ENCODE peak calls at places on chromosome X, in eight cellular contexts. O is WTC11, J is tibial nerve, I is brain microvascular endothelial cell, F is suprapubic skin, H is lower lobe of right lung, T is AG10803, N is tibial artery. B is an unnamed sample.
A peak's percentile ranks its signal among the peaks of the same experiment; 100 is the strongest.

GRCh38 chrX:57282568-57282967 is 3.9 kb upstream of the FAAH2 start:
- DNase-seq in N (no peak), H (no peak), O (no peak), I (no peak), F (no peak), J (no peak), T (no peak), B (no peak)

GRCh38 chrX:12497832-12498591 is 293.2 kb upstream of the PRPS2 start:
- DNase-seq in I (no peak), O (peak; percentile 60), J (no peak), F (no peak), N (no peak), H (no peak), T (no peak), B (no peak)

GRCh38 chrX:11558972-11559371 is 106.7 kb downstream of the ARHGAP6 start:
- DNase-seq in I (no peak), T (no peak), F (no peak), N (no peak), H (peak; percentile 41), O (peak; percentile 39), J (no peak), B (no peak)

GRCh38 chrX:155637714-155638113 is 25.0 kb upstream of the TMLHE start:
- DNase-seq in O (no peak), F (no peak), I (no peak), J (no peak), H (no peak), N (no peak), T (no peak), B (no peak)

GRCh38 chrX:18573556-18573955 is 98.4 kb downstream of the RS1 start:
- DNase-seq in H (no peak), I (no peak), J (no peak), N (no peak), T (no peak), F (no peak), O (no peak), B (no peak)

GRCh38 chrX:31126205-31126604 is 54.4 kb upstream of the FTHL17 start:
- DNase-seq in I (peak; percentile 70), N (no peak), O (no peak), J (no peak), F (no peak), T (peak; percentile 75), H (no peak), B (no peak)

GRCh38 chrX:12955882-12956703 is 18.8 kb upstream of the TMSB4X start:
- DNase-seq in J (peak; percentile 47), N (peak; percentile 47), F (no peak), I (peak; percentile 73), T (peak; percentile 82), H (peak; percentile 79), O (no peak), B (no peak)

GRCh38 chrX:121876316-121876715 is 828.9 kb downstream of the GLUD2 start:
- DNase-seq in T (peak; percentile 82), N (no peak), F (no peak), I (no peak), J (no peak), H (no peak), O (no peak), B (no peak)

GRCh38 chrX:95893632-95894031 is 791.0 kb upstream of the DIAPH2 start:
- DNase-seq in I (peak; percentile 3), H (no peak), F (no peak), J (peak; percentile 10), N (peak; percentile 24), T (peak; percentile 2), O (no peak), B (no peak)

GRCh38 chrX:45602151-45602550 is 401.5 kb upstream of the DIPK2B start:
- DNase-seq in O (no peak), T (peak; percentile 87), I (no peak), H (no peak), J (no peak), F (no peak), N (no peak), B (no peak)

GRCh38 chrX:112837531-112837930 is 3.1 kb downstream of the AMOT start:
- DNase-seq in N (no peak), F (no peak), I (no peak), J (no peak), T (no peak), H (no peak), O (no peak), B (no peak)

GRCh38 chrX:65587616-65588526 is 53.3 kb upstream of the LAS1L start:
- DNase-seq in O (no peak), F (peak; percentile 82), T (peak; percentile 66), I (peak; percentile 30), J (peak; percentile 78), N (peak; percentile 81), H (peak; percentile 75), B (no peak)

GRCh38 chrX:149825424-149825823 is 43.7 kb downstream of the MAGEA9 start:
- DNase-seq in N (no peak), H (no peak), I (peak; percentile 22), F (no peak), T (no peak), O (peak; percentile 63), J (no peak), B (no peak)

GRCh38 chrX:115467961-115468360 is 93.0 kb upstream of the PLS3 start:
- DNase-seq in J (no peak), T (no peak), H (no peak), N (no peak), O (no peak), F (no peak), I (no peak), B (no peak)

GRCh38 chrX:29687687-29688086 is 527.7 kb upstream of the MAGEB2 start:
- DNase-seq in I (peak; percentile 51), J (no peak), N (no peak), O (no peak), F (no peak), H (no peak), T (peak; percentile 21), B (no peak)

GRCh38 chrX:10501606-10502005 is 118.8 kb downstream of the MID1 start:
- DNase-seq in T (no peak), I (no peak), N (no peak), H (no peak), F (no peak), J (no peak), O (no peak), B (no peak)

GRCh38 chrX:7240929-7241328 is 93.0 kb upstream of the PUDP start:
- DNase-seq in T (no peak), N (no peak), O (no peak), F (no peak), H (no peak), I (no peak), J (no peak), B (no peak)

GRCh38 chrX:2264179-2265030 is 236.4 kb downstream of the DHRSX start:
- DNase-seq in I (no peak), J (no peak), T (no peak), H (no peak), O (no peak), F (peak; percentile 24), N (no peak), B (no peak)

GRCh38 chrX:38770152-38770551 is 31.1 kb upstream of the MID1IP1 start:
- DNase-seq in H (no peak), N (no peak), J (no peak), O (no peak), F (no peak), T (no peak), I (no peak), B (no peak)

GRCh38 chrX:37371578-37371981 is 22.4 kb downstream of the PRRG1 start:
- DNase-seq in F (no peak), J (no peak), N (no peak), O (no peak), T (peak; percentile 41), H (no peak), I (no peak), B (no peak)

GRCh38 chrX:112630187-112630586 is 49.6 kb downstream of the LHFPL1 start:
- DNase-seq in H (no peak), O (no peak), F (no peak), T (peak; percentile 74), J (no peak), N (no peak), I (no peak), B (no peak)

GRCh38 chrX:15245896-15246295 is 24.0 kb downstream of the ASB9 start:
- DNase-seq in J (no peak), O (no peak), T (no peak), F (no peak), I (peak; percentile 11), H (no peak), N (no peak), B (no peak)
- TF ChIP-seq CTCF in J (no peak), O (no peak), T (no peak), F (no peak), I (no peak), H (no peak), N (no peak), B (no peak)

GRCh38 chrX:82676386-82676785 is 831.7 kb upstream of the POU3F4 start:
- DNase-seq in J (no peak), O (no peak), T (no peak), I (no peak), N (no peak), H (no peak), F (no peak), B (no peak)
- TF ChIP-seq CTCF in J (no peak), O (no peak), T (no peak), I (no peak), N (no peak), H (no peak), F (no peak), B (peak; percentile 49)

DNA sequence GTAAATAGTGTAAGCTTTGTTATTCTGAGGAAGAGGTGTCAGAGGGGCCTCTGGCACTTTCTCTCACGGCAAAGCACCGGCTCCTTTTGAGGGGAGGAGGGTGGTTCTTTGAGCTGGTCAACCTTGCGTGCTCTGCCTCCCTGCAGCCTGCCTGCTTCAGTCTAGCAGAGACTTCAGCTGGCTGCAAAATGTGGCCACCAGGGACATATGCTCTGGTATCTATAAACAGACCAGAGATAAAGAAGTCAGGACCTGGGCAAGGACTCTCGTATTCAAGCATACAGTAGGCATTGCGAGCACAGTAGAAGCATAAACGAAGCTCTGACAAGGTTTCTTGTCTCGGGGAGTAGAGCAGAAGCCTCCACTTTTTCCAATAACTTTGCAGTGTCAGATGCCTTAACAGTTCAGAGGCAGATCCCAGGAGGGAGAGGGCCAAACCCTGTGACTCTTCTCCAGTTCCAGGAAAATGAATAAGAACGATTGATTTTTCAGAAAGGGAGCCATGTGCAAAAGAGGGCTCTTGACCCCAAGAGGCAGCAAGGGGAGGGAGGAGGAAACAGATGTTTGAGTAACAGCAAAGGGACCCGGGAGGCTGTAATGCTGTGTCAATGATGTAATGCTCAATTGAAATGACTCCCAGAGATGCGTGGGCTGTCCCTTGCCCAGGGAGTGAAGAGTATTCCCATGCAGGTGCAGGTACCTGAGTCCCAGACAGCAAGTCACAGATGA is 57.9 kb upstream of the TEX13D start:
- DNase-seq in I (no peak), J (no peak), F (no peak), O (no peak), N (no peak), T (no peak), H (no peak), B (no peak)
- TF ChIP-seq CTCF in I (no peak), J (no peak), F (no peak), O (no peak), N (no peak), T (no peak), H (no peak), B (no peak)

GRCh38 chrX:26613951-26614350 is 398.0 kb downstream of the MAGEB5 start:
- DNase-seq in N (no peak), J (no peak), F (no peak), I (peak; percentile 25), H (no peak), T (peak; percentile 0), O (no peak), B (no peak)
- TF ChIP-seq CTCF in N (no peak), J (no peak), F (no peak), I (no peak), H (no peak), T (no peak), O (no peak), B (no peak)